ENCODE peak calls at places on chromosomes 5 and 9, in nine cellular contexts. B, N, E, V, Y, H, Z, D and P are unnamed samples.

GRCh38 chr5:133763744-133764143 is 151.4 kb upstream of the FSTL4 start:
- DNase-seq in B (no peak), N (no peak), E (no peak), V (peak; percentile 29), Y (no peak), H (no peak), Z (no peak), D (no peak), P (no peak)

GRCh38 chr5:126647071-126647470 is 46.3 kb downstream of the PHAX start:
- DNase-seq in B (no peak), N (no peak), E (no peak), V (no peak), Y (no peak), H (no peak), Z (no peak), D (no peak), P (no peak)

GRCh38 chr9:122377241-122378164 is 6.7 kb downstream of the PTGS1 start:
- DNase-seq in B (no peak), N (no peak), E (no peak), V (no peak), Y (no peak), H (no peak), Z (no peak), D (no peak), P (no peak)

GRCh38 chr5:43207601-43208000 is 15.6 kb downstream of the NIM1K start:
- DNase-seq in B (no peak), N (peak; percentile 8), E (no peak), V (no peak), Y (no peak), H (no peak), Z (no peak), D (no peak), P (no peak)

GRCh38 chr5:126846344-126846743 is 69.4 kb downstream of the LMNB1 start:
- DNase-seq in B (no peak), N (peak; percentile 31), E (no peak), V (no peak), Y (no peak), H (no peak), Z (no peak), D (no peak), P (no peak)

GRCh38 chr5:168967882-168968620 is 332.9 kb downstream of the SLIT3 start:
- DNase-seq in B (no peak), N (no peak), E (no peak), V (no peak), Y (no peak), H (no peak), Z (no peak), D (no peak), P (no peak)

GRCh38 chr9:25322138-25322537 is 356.1 kb downstream of the TUSC1 start:
- DNase-seq in B (no peak), N (no peak), E (no peak), V (no peak), Y (no peak), H (no peak), Z (no peak), D (no peak), P (no peak)

GRCh38 chr5:117473075-117473595 is 898.5 kb upstream of the SEMA6A start:
- DNase-seq in B (no peak), N (no peak), E (no peak), V (no peak), Y (no peak), H (no peak), Z (no peak), D (no peak), P (no peak)

GRCh38 chr5:149999866-150000260 is 591 bp downstream of the TIGD6 start:
- DNase-seq in B (no peak), N (peak; percentile 73), E (no peak), V (no peak), Y (no peak), H (no peak), Z (no peak), D (no peak), P (no peak)

GRCh38 chr9:120841930-120842684 is 615 bp downstream of the PSMD5 start:
- DNase-seq in B (no peak), N (peak; percentile 59), E (no peak), V (no peak), Y (no peak), H (no peak), Z (no peak), D (no peak), P (no peak)

GRCh38 chr9:3508531-3509374 is 17.0 kb downstream of the RFX3 start:
- DNase-seq in B (no peak), N (peak; percentile 29), E (no peak), V (no peak), Y (no peak), H (no peak), Z (no peak), D (no peak), P (no peak)

GRCh38 chr5:124341066-124341943 is 405.1 kb downstream of the ZNF608 start:
- DNase-seq in B (no peak), N (peak; percentile 45), E (no peak), V (no peak), Y (peak; percentile 16), H (peak; percentile 41), Z (no peak), D (no peak), P (no peak)

GRCh38 chr5:168784449-168784848 is 205.3 kb upstream of the PANK3 start:
- DNase-seq in B (no peak), N (no peak), E (no peak), V (no peak), Y (no peak), H (no peak), Z (no peak), D (no peak), P (no peak)

GRCh38 chr9:131443648-131444047 is 49.8 kb downstream of the PRRC2B start:
- DNase-seq in B (no peak), N (no peak), E (no peak), V (no peak), Y (no peak), H (no peak), Z (no peak), D (no peak), P (no peak)

GRCh38 chr9:5563886-5564285 is 53.6 kb downstream of the PDCD1LG2 start:
- DNase-seq in B (no peak), N (no peak), E (no peak), V (no peak), Y (no peak), H (no peak), Z (no peak), D (no peak), P (no peak)

GRCh38 chr9:114856210-114856941 is 50.5 kb upstream of the TNFSF15 start:
- DNase-seq in B (no peak), N (peak; percentile 80), E (no peak), V (no peak), Y (no peak), H (no peak), Z (no peak), D (no peak), P (no peak)

GRCh38 chr5:94745786-94746730 is 127.6 kb downstream of the SLF1 start:
- DNase-seq in B (no peak), N (no peak), E (no peak), V (no peak), Y (no peak), H (no peak), Z (no peak), D (no peak), P (no peak)

GRCh38 chr9:35104586-35104985 is 1.7 kb upstream of the STOML2 start:
- DNase-seq in B (no peak), N (no peak), E (no peak), V (no peak), Y (no peak), H (no peak), Z (no peak), D (no peak), P (no peak)

GRCh38 chr5:51829691-51830090 is 446.4 kb downstream of the ISL1 start:
- DNase-seq in B (no peak), N (no peak), E (no peak), V (no peak), Y (no peak), H (no peak), Z (no peak), D (no peak), P (no peak)

GRCh38 chr5:117161718-117162386 is 587.2 kb upstream of the SEMA6A start:
- DNase-seq in B (no peak), N (no peak), E (no peak), V (no peak), Y (no peak), H (no peak), Z (no peak), D (no peak), P (no peak)

GRCh38 chr5:36359267-36359666 is 57.6 kb upstream of the RANBP3L start:
- DNase-seq in B (no peak), N (no peak), E (no peak), V (no peak), Y (peak; percentile 20), H (no peak), Z (no peak), D (no peak), P (no peak)

GRCh38 chr5:158170534-158170933 is 311.6 kb upstream of the CLINT1 start:
- DNase-seq in B (no peak), N (no peak), E (no peak), V (no peak), Y (no peak), H (no peak), Z (no peak), D (no peak), P (no peak)
- H3K9me3 ChIP-seq in B (no peaks in the 10 kb centered on the region), N (no peaks in the 10 kb centered on the region), E (no peaks in the 10 kb centered on the region), V (no peaks in the 10 kb centered on the region), Y (no peaks in the 10 kb centered on the region), H (no peaks in the 10 kb centered on the region), Z (no peaks in the 10 kb centered on the region), D (no peaks in the 10 kb centered on the region), P (no peaks in the 10 kb centered on the region)

DNA sequence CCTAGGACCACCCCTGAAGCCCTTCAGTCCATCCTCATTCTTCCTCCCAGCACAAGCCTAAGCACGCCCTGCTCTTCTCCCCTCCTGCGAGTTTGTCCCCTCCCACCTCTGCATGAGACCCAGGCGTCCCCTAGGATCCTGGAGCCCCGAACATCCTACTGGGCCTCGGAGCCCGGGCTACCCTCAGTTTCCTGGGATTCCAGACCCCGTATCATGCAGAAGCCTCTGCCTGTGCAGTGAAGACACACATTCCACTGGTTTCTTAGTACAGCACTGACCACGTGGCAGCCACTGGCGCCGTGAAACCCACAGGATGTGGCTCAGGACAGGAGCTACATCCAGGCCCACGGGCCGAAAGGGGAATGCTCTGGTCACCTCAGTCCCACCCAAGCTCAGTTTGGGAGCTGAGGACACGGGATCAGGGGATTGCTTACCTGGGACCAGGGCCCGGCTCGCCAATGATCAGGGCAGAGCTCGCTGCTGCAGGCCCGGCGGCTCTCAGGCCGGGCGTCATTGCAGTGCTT is 64.2 kb downstream of the ZNF354C start:
- DNase-seq in B (no peak), N (no peak), E (no peak), V (peak; percentile 24), Y (no peak), H (no peak), Z (no peak), D (no peak), P (peak; percentile 21)
- H3K9me3 ChIP-seq in B (no peaks in the 10 kb centered on the region), N (no peaks in the 10 kb centered on the region), E (peaks cover 22% of the 10 kb centered on the region), V (no peaks in the 10 kb centered on the region), Y (no peaks in the 10 kb centered on the region), H (no peaks in the 10 kb centered on the region), Z (no peaks in the 10 kb centered on the region), D (no peaks in the 10 kb centered on the region), P (no peaks in the 10 kb centered on the region)

GRCh38 chr5:12669326-12669725 is 765.1 kb upstream of the CTNND2 start:
- DNase-seq in B (no peak), N (no peak), E (no peak), V (peak; percentile 57), Y (no peak), H (no peak), Z (no peak), D (no peak), P (no peak)
- H3K9me3 ChIP-seq in B (peaks cover 14% of the 10 kb centered on the region), N (no peaks in the 10 kb centered on the region), E (no peaks in the 10 kb centered on the region), V (no peaks in the 10 kb centered on the region), Y (no peaks in the 10 kb centered on the region), H (no peaks in the 10 kb centered on the region), Z (no peaks in the 10 kb centered on the region), D (no peaks in the 10 kb centered on the region), P (no peaks in the 10 kb centered on the region)

GRCh38 chr5:141245250-141245717 is at the start of gene PCDHB15:
- DNase-seq in B (no peak), N (peak; percentile 19), E (no peak), V (peak; percentile 90), Y (no peak), H (peak; percentile 19), Z (no peak), D (no peak), P (no peak)
- H3K9me3 ChIP-seq in B (peaks cover 92% of the 10 kb centered on the region), N (peaks cover 92% of the 10 kb centered on the region), E (peaks cover 91% of the 10 kb centered on the region), V (peaks cover 62% of the 10 kb centered on the region), Y (peaks cover 11% of the 10 kb centered on the region), H (no peaks in the 10 kb centered on the region), Z (peaks cover 2% of the 10 kb centered on the region), D (peaks cover 30% of the 10 kb centered on the region), P (no peaks in the 10 kb centered on the region)